ENCODE peak calls at places on chromosomes 3 and 15, in five cellular contexts. W is activated CD8-positive, alpha-beta T cell treated with anti-CD3 and anti-CD28 coated beads, Interleukin-2, amount 10 ng/mL, durations not matched to agents 7 days and 5 days; H is type B pancreatic cell; M is upper lobe of right lung; L is naive thymus-derived CD8-positive, alpha-beta T cell. E is an unnamed sample.

GRCh38 chr15:83127547-83128150 is 20.2 kb downstream of the TM6SF1 start:
- DNase-seq in L (no peak), H (no peak), M (no peak), W (no peak), E (no peak)

GRCh38 chr3:120072867-120073525 is 21.3 kb downstream of the GSK3B start:
- DNase-seq in M (no peak), H (no peak), W (no peak), L (no peak), E (no peak)

GRCh38 chr3:170436697-170437096 is 18.0 kb downstream of the CLDN11 start:
- DNase-seq in W (no peak), H (no peak), L (no peak), M (no peak), E (no peak)

GRCh38 chr15:74389115-74390048 is 21.9 kb upstream of the CYP11A1 start:
- DNase-seq in L (no peak), M (no peak), W (no peak), H (no peak), E (peak; percentile 42)

GRCh38 chr15:64229129-64229724 is 66.4 kb upstream of the PPIB start:
- DNase-seq in M (no peak), L (no peak), H (no peak), W (no peak), E (no peak)

GRCh38 chr15:74179101-74179841 is 5.8 kb downstream of the ISLR start:
- DNase-seq in L (no peak), W (no peak), M (peak; percentile 69), H (no peak), E (peak; percentile 99)

GRCh38 chr3:31010491-31010890 is 116.0 kb upstream of the GADL1 start:
- DNase-seq in H (no peak), M (no peak), L (no peak), W (no peak), E (no peak)

GRCh38 chr15:45469027-45469426 is 53.5 kb downstream of the SLC30A4 start:
- DNase-seq in W (peak; percentile 17), M (no peak), H (no peak), L (no peak), E (no peak)

GRCh38 chr15:70643106-70643782 is 120.1 kb downstream of the UACA start:
- DNase-seq in L (no peak), M (no peak), W (no peak), H (no peak), E (no peak)

GRCh38 chr15:60407406-60407805 is 9.6 kb upstream of the ANXA2 start:
- DNase-seq in M (no peak), H (no peak), L (no peak), W (no peak), E (peak; percentile 92)

GRCh38 chr15:43880406-43881184 is 53.8 kb downstream of the WDR76 start:
- DNase-seq in H (no peak), M (no peak), W (no peak), L (no peak), E (peak; percentile 81)

GRCh38 chr3:174204765-174205164 is 654.4 kb upstream of the NAALADL2 start:
- DNase-seq in W (no peak), L (no peak), H (no peak), M (no peak), E (no peak)

E was measured in osteoblast.